ENCODE peak calls at places on chromosome 5, in seven cellular contexts. H, P, M, V, B, O and U are unnamed samples.

GRCh38 chr5:1175801-1176472 is 25.5 kb upstream of the SLC6A19 start:
- DNase-seq in H (no peak), P (no peak), M (peak), V (no peak), B (no peak), O (no peak), U (no peak)

GRCh38 chr5:31106742-31107546 is 86.5 kb upstream of the CDH6 start:
- DNase-seq in H (no peak), P (no peak), M (no peak), V (no peak), B (no peak), O (no peak), U (no peak)

GRCh38 chr5:168422431-168422830 is 63.8 kb upstream of the RARS1 start:
- DNase-seq in H (no peak), P (no peak), M (no peak), V (peak), B (no peak), O (no peak), U (no peak)

GRCh38 chr5:31361234-31361633 is 167.7 kb downstream of the CDH6 start:
- DNase-seq in H (no peak), P (peak), M (no peak), V (no peak), B (no peak), O (peak), U (no peak)

GRCh38 chr5:159510282-159510681 is 180.0 kb upstream of the IL12B start:
- DNase-seq in H (peak), P (peak), M (peak), V (peak), B (no peak), O (no peak), U (no peak)

GRCh38 chr5:54756301-54756700 is 229.1 kb downstream of the ESM1 start:
- DNase-seq in H (no peak), P (no peak), M (no peak), V (no peak), B (no peak), O (no peak), U (no peak)

GRCh38 chr5:151751091-151751490 is 7.3 kb downstream of the ATOX1 start:
- DNase-seq in H (no peak), P (peak), M (no peak), V (no peak), B (no peak), O (no peak), U (no peak)

GRCh38 chr5:130141689-130142320 is 237.5 kb downstream of the CHSY3 start:
- DNase-seq in H (no peak), P (peak), M (no peak), V (peak), B (peak), O (peak), U (no peak)

GRCh38 chr5:17172801-17173200 is 44.6 kb upstream of the BASP1 start:
- DNase-seq in H (no peak), P (no peak), M (no peak), V (no peak), B (no peak), O (no peak), U (no peak)

GRCh38 chr5:151087475-151087874 is 6.6 kb upstream of the TNIP1 start:
- DNase-seq in H (no peak), P (no peak), M (no peak), V (no peak), B (no peak), O (no peak), U (no peak)

GRCh38 chr5:39898731-39899130 is 474.0 kb upstream of the DAB2 start:
- DNase-seq in H (no peak), P (peak), M (no peak), V (no peak), B (no peak), O (no peak), U (no peak)

GRCh38 chr5:139708877-139709586 is 60.9 kb downstream of the CXXC5 start:
- DNase-seq in H (no peak), P (peak), M (peak), V (peak), B (peak), O (no peak), U (no peak)

GRCh38 chr5:51378778-51379652 is 4.2 kb upstream of the ISL1 start:
- DNase-seq in H (no peak), P (no peak), M (no peak), V (no peak), B (no peak), O (no peak), U (no peak)

GRCh38 chr5:72246239-72246580 is 73.8 kb downstream of the MRPS27 start:
- DNase-seq in H (no peak), P (no peak), M (no peak), V (peak), B (no peak), O (no peak), U (no peak)

GRCh38 chr5:168782172-168782571 is 203.0 kb upstream of the PANK3 start:
- DNase-seq in H (no peak), P (no peak), M (no peak), V (no peak), B (no peak), O (no peak), U (no peak)

GRCh38 chr5:150593996-150594395 is 46.5 kb upstream of the SYNPO start:
- DNase-seq in H (no peak), P (no peak), M (no peak), V (no peak), B (no peak), O (no peak), U (no peak)

GRCh38 chr5:3793162-3793561 is 197.5 kb downstream of the IRX1 start:
- DNase-seq in H (no peak), P (no peak), M (no peak), V (no peak), B (no peak), O (no peak), U (no peak)

GRCh38 chr5:181259283-181259682 is 1.7 kb downstream of the TRIM52 start:
- DNase-seq in H (no peak), P (no peak), M (no peak), V (no peak), B (no peak), O (no peak), U (no peak)

GRCh38 chr5:143685416-143685815 is 126.5 kb upstream of the HMHB1 start:
- DNase-seq in H (no peak), P (peak), M (no peak), V (peak), B (no peak), O (no peak), U (no peak)

GRCh38 chr5:14557840-14558239 is 23.8 kb upstream of the OTULINL start:
- DNase-seq in H (no peak), P (peak), M (no peak), V (no peak), B (no peak), O (no peak), U (no peak)

GRCh38 chr5:8908055-8908683 is 637.7 kb downstream of the SEMA5A start:
- DNase-seq in H (no peak), P (peak), M (no peak), V (peak), B (no peak), O (peak), U (no peak)

GRCh38 chr5:151196556-151197290 is 27.2 kb downstream of the CCDC69 start:
- DNase-seq in H (no peak), P (no peak), M (no peak), V (no peak), B (no peak), O (no peak), U (no peak)

GRCh38 chr5:138536665-138537315 is 6.2 kb downstream of the ETF1 start:
- DNase-seq in H (no peak), P (peak), M (no peak), V (peak), B (no peak), O (no peak), U (no peak)

GRCh38 chr5:54603372-54603771 is 85.8 kb downstream of the SNX18 start:
- DNase-seq in H (no peak), P (no peak), M (no peak), V (no peak), B (no peak), O (no peak), U (no peak)

DNA sequence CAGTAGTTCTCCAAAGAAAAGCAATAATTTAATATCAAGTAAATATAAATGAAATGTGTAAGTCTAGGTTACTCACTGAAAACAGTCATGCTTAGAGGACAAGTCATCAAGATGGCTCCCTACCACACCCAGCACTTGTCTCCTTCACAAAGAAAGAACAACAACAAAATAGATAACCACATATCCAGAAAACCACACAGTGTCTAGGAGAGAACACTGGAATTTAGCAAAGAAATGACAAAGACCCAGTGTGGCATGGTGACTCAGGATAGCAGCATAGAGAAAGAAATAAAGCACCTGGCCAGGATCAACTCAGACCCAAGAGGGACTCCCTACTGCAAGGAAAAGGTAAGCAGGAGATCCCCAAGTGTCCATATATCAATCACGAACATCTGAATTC is 356.2 kb downstream of the TMEM161B start:
- DNase-seq in H (no peak), P (no peak), M (no peak), V (no peak), B (no peak), O (peak), U (no peak)
- TF ChIP-seq CTCF in H (no peak), P (no peak), M (no peak), V (no peak), B (no peak), O (no peak), U (no peak)

DNA sequence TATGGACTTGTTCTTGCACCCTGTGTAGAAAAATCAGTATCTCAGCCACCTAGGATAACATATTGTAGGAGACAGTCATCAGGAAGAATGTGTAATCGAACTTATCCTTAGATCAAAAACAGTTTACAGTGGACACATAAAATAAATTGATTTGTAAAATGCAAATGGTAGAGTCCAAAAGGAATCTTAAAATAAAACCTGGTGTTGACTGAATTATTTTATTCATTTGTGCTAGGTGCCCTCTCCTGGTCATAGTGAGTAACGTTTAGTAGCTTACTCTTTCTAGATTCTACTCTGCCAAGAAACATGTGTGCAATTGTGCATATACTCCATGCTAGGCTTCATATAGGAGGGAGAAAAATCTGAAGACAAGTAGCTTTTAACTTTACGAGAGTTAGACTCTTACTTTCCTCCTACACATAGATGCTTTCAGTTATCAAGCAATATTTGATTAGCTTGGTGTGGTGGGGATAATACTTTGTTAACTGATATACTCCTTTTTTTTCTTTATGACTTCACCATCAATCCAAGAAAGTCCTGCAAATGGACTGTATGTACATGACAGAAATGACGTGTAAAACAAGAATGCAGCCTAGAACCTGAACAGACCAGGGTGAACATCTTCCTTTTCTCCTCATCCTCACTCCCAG is 23.7 kb upstream of the LOX start:
- DNase-seq in H (peak), P (peak), M (no peak), V (peak), B (no peak), O (peak), U (no peak)
- TF ChIP-seq CTCF in H (peak), P (peak), M (peak), V (peak), B (peak), O (peak), U (no peak)

DNA sequence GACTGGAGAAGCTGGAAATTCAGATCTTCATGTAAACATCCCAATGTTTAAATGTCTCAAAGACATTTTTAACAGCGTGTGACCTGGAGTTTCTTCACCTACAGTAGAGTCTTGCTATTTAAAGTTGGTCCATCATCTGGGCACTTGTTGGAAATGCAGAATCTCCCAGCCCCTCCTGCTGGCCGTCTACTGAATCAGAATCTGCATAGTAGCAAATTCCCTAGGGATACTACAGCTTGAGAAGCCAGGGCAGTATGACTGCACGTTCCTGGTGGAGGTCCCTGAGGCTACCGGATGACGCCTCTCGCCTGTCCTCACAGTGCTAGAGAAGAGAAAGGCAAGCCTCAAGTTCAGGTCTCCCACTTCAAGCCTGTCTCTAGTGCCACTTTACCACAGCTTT is 15.7 kb downstream of the SAP30L start:
- DNase-seq in H (no peak), P (peak), M (no peak), V (peak), B (no peak), O (no peak), U (no peak)
- TF ChIP-seq CTCF in H (no peak), P (peak), M (no peak), V (peak), B (no peak), O (no peak), U (no peak)

DNA sequence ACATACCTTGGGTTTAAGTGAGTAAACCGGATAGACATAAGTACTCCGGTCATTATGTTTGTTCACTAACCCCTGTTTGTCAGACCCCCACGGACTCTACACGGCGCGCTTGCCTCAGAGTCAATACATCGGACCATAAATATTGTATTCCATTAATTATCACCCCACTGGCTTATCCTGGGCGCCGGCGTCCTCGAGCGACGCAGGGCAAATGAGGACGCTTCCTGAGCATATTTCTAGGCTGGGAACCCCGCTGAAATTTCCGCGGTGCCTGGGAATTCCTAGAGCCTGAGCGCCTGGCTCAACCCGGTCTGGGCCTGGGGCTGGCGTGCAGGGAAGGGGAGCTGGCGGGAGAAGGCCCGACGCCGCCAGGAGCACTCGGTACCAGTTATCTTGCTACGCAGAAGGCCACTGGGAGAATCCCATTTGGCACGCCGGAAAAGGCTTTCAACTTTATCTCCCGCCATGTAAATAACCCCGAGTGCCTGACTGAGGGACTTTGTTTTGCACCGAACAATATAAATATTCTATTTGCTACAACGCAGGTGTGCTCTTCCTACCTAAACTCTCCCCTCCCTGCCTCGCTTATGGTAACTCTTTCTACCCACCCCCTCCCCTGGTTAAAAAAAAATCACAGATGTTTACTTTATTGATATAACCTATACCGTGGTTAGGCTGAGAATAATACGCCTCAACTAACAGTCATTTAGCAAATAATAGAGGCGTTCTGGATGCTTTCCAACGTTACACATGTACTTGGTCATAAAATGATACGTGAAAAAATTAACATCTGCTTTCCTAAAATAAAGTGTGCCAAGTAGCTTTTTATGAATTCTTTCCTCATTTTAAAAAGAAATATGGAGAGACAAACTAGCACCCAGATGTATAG is 19.5 kb downstream of the NR2F1 start:
- DNase-seq in H (no peak), P (peak), M (no peak), V (no peak), B (no peak), O (no peak), U (no peak)
- TF ChIP-seq CTCF in H (no peak), P (no peak), M (no peak), V (no peak), B (no peak), O (no peak), U (no peak)

DNA sequence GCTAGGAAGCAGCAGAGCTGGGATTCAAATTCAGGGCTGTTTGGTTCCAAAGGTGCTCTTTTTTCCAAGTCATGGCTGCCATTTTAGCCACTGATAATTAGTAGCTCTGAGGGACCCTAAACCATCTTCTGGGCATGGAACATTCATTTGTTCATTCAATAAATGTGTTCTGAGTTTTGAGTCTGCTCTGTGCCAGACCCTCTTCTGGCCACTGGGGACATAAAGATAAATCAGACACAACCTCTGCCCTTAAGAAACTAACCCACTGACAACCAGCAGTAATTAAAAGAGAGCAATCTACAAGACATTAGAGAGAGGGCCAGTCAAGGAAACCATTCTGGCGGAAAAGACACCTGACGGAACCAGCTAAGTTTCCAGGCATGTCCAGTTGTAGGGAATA is 2.0 kb upstream of the CPEB4 start:
- DNase-seq in H (no peak), P (no peak), M (no peak), V (no peak), B (no peak), O (no peak), U (no peak)
- TF ChIP-seq CTCF in H (no peak), P (no peak), M (no peak), V (no peak), B (no peak), O (peak), U (no peak)

GRCh38 chr5:171855265-171855664 is 69.6 kb downstream of the SMIM23 start:
- DNase-seq in H (no peak), P (no peak), M (no peak), V (no peak), B (no peak), O (no peak), U (no peak)

GRCh38 chr5:171861383-171861782 is 75.8 kb downstream of the SMIM23 start:
- DNase-seq in H (no peak), P (no peak), M (no peak), V (no peak), B (no peak), O (no peak), U (no peak)

GRCh38 chr5:171857537-171857936 is 71.9 kb downstream of the SMIM23 start:
- DNase-seq in H (no peak), P (peak), M (no peak), V (no peak), B (no peak), O (no peak), U (no peak)

GRCh38 chr5:171855798-171856772 is 70.5 kb downstream of the SMIM23 start:
- DNase-seq in H (no peak), P (peak), M (no peak), V (no peak), B (no peak), O (no peak), U (no peak)

DNA sequence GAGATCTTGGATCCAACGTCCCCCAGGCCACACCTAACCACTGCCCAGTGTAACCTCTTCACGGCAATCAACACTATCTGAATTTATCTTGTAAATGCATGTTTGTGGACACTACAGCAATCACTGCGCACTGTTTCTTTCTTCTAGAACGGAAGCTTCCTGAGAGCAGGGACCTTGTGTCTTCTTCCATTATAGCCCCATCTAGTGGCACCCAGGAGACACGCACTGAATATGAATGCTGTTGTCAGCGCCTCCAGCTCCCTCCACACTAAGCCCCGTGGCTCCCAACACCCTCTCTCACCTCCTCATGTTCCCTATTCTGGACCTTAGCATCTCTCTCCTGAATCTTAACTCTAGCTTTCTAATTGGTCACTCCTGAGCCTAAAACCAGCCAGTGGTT is 72.7 kb downstream of the SMIM23 start:
- DNase-seq in H (no peak), P (no peak), M (no peak), V (peak), B (no peak), O (no peak), U (no peak)
- TF ChIP-seq CTCF in H (no peak), P (peak), M (peak), V (peak), B (no peak), O (peak), U (no peak)

DNA sequence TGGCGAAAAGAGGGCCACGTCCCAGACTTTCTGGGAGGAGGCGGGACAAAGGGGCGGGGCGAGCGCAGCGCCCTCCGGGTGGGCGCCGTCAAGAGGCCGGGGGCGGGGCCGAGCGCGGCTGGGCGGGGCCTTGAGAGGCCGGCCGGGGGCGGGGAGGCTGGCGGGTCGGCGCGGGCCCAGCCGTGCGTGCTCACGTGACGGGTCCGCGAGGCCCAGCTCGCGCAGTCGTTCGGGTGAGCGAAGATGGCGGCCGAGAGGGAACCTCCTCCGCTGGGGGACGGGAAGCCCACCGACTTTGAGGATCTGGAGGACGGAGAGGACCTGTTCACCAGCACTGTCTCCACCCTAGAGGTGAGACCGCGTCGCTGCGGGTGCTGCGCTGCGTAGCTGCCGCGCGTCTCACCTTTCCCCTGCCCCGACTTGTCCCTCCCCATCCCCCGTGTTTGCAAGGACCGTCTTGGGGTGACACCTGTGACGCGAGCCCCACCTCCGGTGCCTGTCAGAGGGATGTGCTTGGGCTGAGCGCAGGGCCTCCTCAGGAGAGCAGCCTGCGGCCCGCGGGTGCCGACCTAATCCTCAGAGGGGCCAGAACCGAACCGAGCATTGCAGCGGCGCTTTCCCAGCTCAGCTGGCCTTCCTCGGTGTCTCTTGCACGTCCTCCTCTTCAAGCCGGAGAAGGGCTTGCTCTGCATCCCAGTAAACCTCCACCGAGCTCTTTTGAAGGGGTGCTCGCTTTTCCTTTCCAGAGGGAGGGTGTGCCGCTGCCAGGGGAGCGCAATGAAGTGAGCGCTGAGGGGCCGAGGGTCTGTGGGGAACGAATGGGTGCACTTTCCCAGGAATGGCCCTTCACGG is at the start of gene SNX2:
- DNase-seq in H (peak), P (peak), M (peak), V (peak), B (peak), O (peak), U (peak)
- TF ChIP-seq CTCF in H (no peak), P (no peak), M (peak), V (no peak), B (no peak), O (no peak), U (peak)

GRCh38 chr5:148163345-148163744 is 5.0 kb upstream of the SPINK14 start:
- DNase-seq in H (no peak), P (no peak), M (no peak), V (no peak), B (no peak), O (no peak), U (no peak)
- TF ChIP-seq CTCF in H (no peak), P (no peak), M (no peak), V (no peak), B (no peak), O (no peak), U (no peak)